ENCODE peak calls at places on chromosome 20, in four cellular contexts. C, G, K and I are unnamed samples. For H3K9me1, the result is how much of the 10 kb centered on the place peaks cover.

GRCh38 chr20:23636182-23636907 is 1.4 kb downstream of the CST3 start:
- DNase-seq in K (no peak), G (no peak), C (no peak), I (no peak)

GRCh38 chr20:51800132-51800721 is 2.1 kb downstream of the SALL4 start:
- DNase-seq in C (peak), K (peak), G (no peak), I (peak)

GRCh38 chr20:38018385-38018784 is 14.9 kb downstream of the TTI1 start:
- DNase-seq in C (no peak), G (no peak), K (no peak), I (no peak)

GRCh38 chr20:48455606-48456360 is 372.0 kb downstream of the PREX1 start:
- DNase-seq in K (no peak), G (no peak), C (no peak), I (no peak)

GRCh38 chr20:34891166-34892062 is 15.0 kb downstream of the ACSS2 start:
- DNase-seq in K (no peak), C (no peak), G (peak), I (no peak)

GRCh38 chr20:35273449-35274171 is 4.3 kb downstream of the MMP24OS start:
- DNase-seq in C (no peak), K (no peak), G (no peak), I (no peak)

GRCh38 chr20:16308754-16309153 is 264.5 kb downstream of the KIF16B start:
- DNase-seq in G (peak), C (no peak), K (no peak), I (no peak)

GRCh38 chr20:58867211-58867610 is 14.7 kb downstream of the GNAS start:
- DNase-seq in K (no peak), C (no peak), G (no peak), I (no peak)

GRCh38 chr20:57712851-57713504 is 3.2 kb upstream of the PMEPA1 start:
- DNase-seq in K (no peak), C (no peak), G (no peak), I (no peak)

GRCh38 chr20:57892471-57892870 is 182.7 kb upstream of the PMEPA1 start:
- DNase-seq in G (no peak), C (no peak), K (no peak), I (no peak)

DNA sequence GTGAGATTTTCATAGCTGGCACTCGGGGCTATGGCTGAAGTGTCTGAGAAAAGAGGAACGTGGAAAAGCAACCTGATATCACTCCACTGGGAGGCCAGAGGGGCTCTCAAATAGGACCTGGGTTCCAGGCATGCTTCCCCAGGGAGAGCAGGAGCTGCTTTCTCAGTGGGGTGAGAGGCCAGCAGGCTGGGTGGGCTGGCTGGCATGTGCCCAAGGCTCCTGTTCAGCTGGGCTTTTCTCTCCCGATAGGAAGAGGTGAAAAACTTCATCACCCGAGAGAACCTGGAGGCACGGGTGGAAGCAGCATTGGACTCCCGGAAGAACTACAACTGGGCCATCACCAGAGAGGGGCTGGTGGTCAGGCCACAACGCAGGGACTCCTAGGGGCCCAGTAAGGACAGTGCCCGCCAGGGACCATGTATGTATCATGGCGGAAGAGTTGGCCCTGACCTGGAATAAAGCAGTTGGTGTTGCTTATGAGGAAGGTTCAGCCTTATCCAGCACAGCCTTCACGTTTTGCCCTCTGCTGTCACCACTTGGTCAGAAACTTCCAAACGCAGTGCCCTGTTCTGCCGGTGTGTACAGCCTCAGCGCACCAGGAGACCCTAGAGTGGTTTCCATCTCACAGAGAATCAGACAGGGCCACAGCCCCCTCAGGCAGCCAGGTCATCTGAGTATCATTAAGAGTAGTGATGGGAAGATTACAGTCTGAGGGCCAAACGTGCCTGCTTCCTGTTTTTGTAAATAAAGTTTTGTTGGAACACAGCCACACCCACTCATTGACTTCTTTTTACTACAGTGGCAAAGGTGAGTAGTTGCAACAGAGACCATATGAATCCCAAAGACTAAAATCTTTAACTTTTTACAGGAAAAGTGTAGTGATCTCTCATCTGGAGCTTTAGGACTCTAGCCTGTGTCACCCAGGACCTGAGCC is 1.9 kb downstream of the MRPS26 start:
- DNase-seq in G (no peak), K (no peak), C (no peak), I (no peak)
- H3K27ac ChIP-seq in G (no peak), K (no peak), C (no peak), I (no peak)

GRCh38 chr20:41573955-41574354 is 44.2 kb downstream of the CHD6 start:
- DNase-seq in K (no peak), G (no peak), C (no peak), I (no peak)
- H3K9me1 ChIP-seq in K (under half), G (under half), C (under half), I (under half)

GRCh38 chr20:62668441-62669027 is 26.2 kb downstream of the SLCO4A1 start:
- DNase-seq in C (peak), K (peak), G (peak), I (no peak)

GRCh38 chr20:62665826-62666735 is 23.8 kb downstream of the SLCO4A1 start:
- DNase-seq in C (no peak), K (no peak), G (no peak), I (no peak)

GRCh38 chr20:62665153-62665754 is 23.0 kb downstream of the SLCO4A1 start:
- DNase-seq in C (no peak), K (no peak), G (no peak), I (no peak)

GRCh38 chr20:62667530-62668440 is 25.5 kb downstream of the SLCO4A1 start:
- DNase-seq in G (no peak), K (no peak), C (no peak), I (no peak)

GRCh38 chr20:62666736-62667529 is 24.6 kb downstream of the SLCO4A1 start:
- DNase-seq in C (no peak), G (peak), K (peak), I (no peak)
- H3K27ac ChIP-seq in C (no peak), G (no peak), K (no peak), I (no peak)

GRCh38 chr20:19254956-19255355 is 42.5 kb downstream of the SLC24A3 start:
- DNase-seq in G (no peak), C (no peak), K (no peak), I (no peak)
- H3K9me1 ChIP-seq in G (under half), C (under half), K (under half), I (under half)

GRCh38 chr20:47282864-47283263 is 73.6 kb downstream of the ZMYND8 start:
- DNase-seq in K (no peak), C (no peak), G (no peak), I (no peak)
- H3K27ac ChIP-seq in K (no peak), C (no peak), G (no peak), I (no peak)